ENCODE peak calls at places on chromosomes 2 and 18, in four cellular contexts. F is IMR-90, B is K562, K is endothelial cell of umbilical vein. X is an unnamed sample. For H3K9me1 and H3K4me1, the result is how much of the 10 kb centered on the place peaks cover.

GRCh38 chr2:232838406-232838874 is 31.6 kb upstream of the SNORC start:
- DNase-seq in F (peak), B (peak), K (peak), X (peak)

GRCh38 chr2:197777823-197778407 is 7.2 kb downstream of the BOLL start:
- DNase-seq in F (peak), B (no peak), K (peak), X (no peak)

GRCh38 chr2:27753744-27754588 is 17.6 kb upstream of the MRPL33 start:
- DNase-seq in F (peak), B (peak), K (peak), X (peak)

GRCh38 chr2:98656800-98657199 is 48.4 kb downstream of the UNC50 start:
- DNase-seq in F (no peak), B (no peak), K (no peak), X (no peak)

GRCh38 chr2:200466703-200467418 is 43.0 kb downstream of the KCTD18 start:
- DNase-seq in F (peak), B (no peak), K (no peak), X (no peak)

GRCh38 chr2:172095146-172095904 is 7.4 kb downstream of the DLX2 start:
- DNase-seq in F (peak), B (no peak), K (peak), X (no peak)

GRCh38 chr2:231411237-231411636 is 15.7 kb downstream of the B3GNT7 start:
- DNase-seq in F (no peak), B (no peak), K (no peak), X (no peak)

GRCh38 chr18:57801379-57802165 is 1.5 kb downstream of the ATP8B1 start:
- DNase-seq in F (no peak), B (no peak), K (peak), X (no peak)

GRCh38 chr2:42762823-42763804 is 821 bp downstream of the OXER1 start:
- DNase-seq in F (no peak), B (no peak), K (no peak), X (no peak)

GRCh38 chr2:241540766-241541561 is 17.6 kb upstream of the BOK start:
- DNase-seq in F (no peak), B (peak), K (peak), X (peak)

GRCh38 chr2:107266555-107266954 is 380.6 kb upstream of the ST6GAL2 start:
- DNase-seq in F (no peak), B (no peak), K (no peak), X (no peak)

GRCh38 chr2:45006041-45006941 is 3.0 kb downstream of the SIX2 start:
- DNase-seq in F (no peak), B (no peak), K (no peak), X (no peak)

GRCh38 chr2:219633276-219634065 is 6.0 kb downstream of the SLC4A3 start:
- DNase-seq in F (no peak), B (no peak), K (no peak), X (no peak)

GRCh38 chr2:64750817-64751285 is 97.1 kb upstream of the SERTAD2 start:
- DNase-seq in F (peak), B (peak), K (peak), X (peak)

GRCh38 chr2:111071480-111072143 is 49.1 kb upstream of the BCL2L11 start:
- DNase-seq in F (peak), B (no peak), K (peak), X (no peak)

GRCh38 chr2:234191819-234192407 is 141.4 kb downstream of the SPP2 start:
- DNase-seq in F (peak), B (no peak), K (no peak), X (peak)

GRCh38 chr2:44544991-44545390 is 183.2 kb downstream of the CAMKMT start:
- DNase-seq in F (no peak), B (no peak), K (no peak), X (no peak)

GRCh38 chr2:151891566-151892194 is 63.5 kb upstream of the ARL5A start:
- DNase-seq in F (no peak), B (no peak), K (peak), X (no peak)

GRCh38 chr18:47752796-47753645 is 177.4 kb downstream of the SMAD2 start:
- DNase-seq in F (no peak), B (no peak), K (no peak), X (no peak)

GRCh38 chr2:24972315-24972958 is 682 bp upstream of the DNAJC27 start:
- DNase-seq in F (no peak), B (no peak), K (peak), X (no peak)

GRCh38 chr2:159093496-159093895 is 125.1 kb downstream of the TANC1 start:
- DNase-seq in F (peak), B (no peak), K (peak), X (no peak)

GRCh38 chr18:22063672-22064071 is 105.7 kb upstream of the GATA6 start:
- DNase-seq in F (no peak), B (no peak), K (no peak), X (no peak)

GRCh38 chr18:31679133-31679731 is 5.1 kb downstream of the B4GALT6 start:
- DNase-seq in F (peak), B (no peak), K (peak), X (no peak)

GRCh38 chr2:202005272-202005887 is 28.3 kb upstream of the FZD7 start:
- DNase-seq in F (no peak), B (no peak), K (no peak), X (no peak)

GRCh38 chr18:26549103-26549485 is 741 bp upstream of the KCTD1 start:
- DNase-seq in F (peak), B (no peak), K (peak), X (no peak)

GRCh38 chr2:96933528-96933927 is 52.9 kb downstream of the FAM178B start:
- DNase-seq in F (no peak), B (no peak), K (no peak), X (no peak)

GRCh38 chr2:176079851-176080539 is 3.8 kb downstream of the EVX2 start:
- DNase-seq in F (peak), B (peak), K (no peak), X (no peak)

GRCh38 chr2:23548143-23548769 is 163.3 kb downstream of the KLHL29 start:
- DNase-seq in F (no peak), B (peak), K (no peak), X (no peak)

GRCh38 chr2:118748245-118748885 is 99.1 kb downstream of the EN1 start:
- DNase-seq in F (no peak), B (no peak), K (no peak), X (no peak)

GRCh38 chr2:20221169-20221938 is 3.6 kb downstream of the SDC1 start:
- DNase-seq in F (peak), B (no peak), K (no peak), X (no peak)

GRCh38 chr2:201909961-201910361 is 103.6 kb downstream of the CDK15 start:
- DNase-seq in F (peak), B (no peak), K (no peak), X (no peak)

GRCh38 chr2:219252900-219253752 is at the start of gene TUBA4B:
- DNase-seq in F (peak), B (peak), K (peak), X (no peak)

GRCh38 chr2:237541242-237541641 is 25.1 kb upstream of the PRLH start:
- DNase-seq in F (no peak), B (no peak), K (no peak), X (no peak)

GRCh38 chr18:49094136-49094535 is 143.4 kb upstream of the SMAD7 start:
- DNase-seq in F (peak), B (no peak), K (no peak), X (no peak)

GRCh38 chr2:240920783-240921231 is 14.7 kb downstream of the CROCC2 start:
- DNase-seq in F (no peak), B (no peak), K (no peak), X (no peak)

GRCh38 chr2:200028998-200029397 is 73.6 kb downstream of the MAIP1 start:
- DNase-seq in F (peak), B (no peak), K (no peak), X (no peak)

GRCh38 chr2:179533875-179534274 is 269.2 kb upstream of the SESTD1 start:
- DNase-seq in F (no peak), B (no peak), K (no peak), X (no peak)

GRCh38 chr2:157196956-157197355 is 60.5 kb upstream of the GALNT5 start:
- DNase-seq in F (no peak), B (no peak), K (no peak), X (no peak)

GRCh38 chr18:7616661-7617060 is 49.5 kb downstream of the PTPRM start:
- DNase-seq in F (no peak), B (no peak), K (no peak), X (no peak)

DNA sequence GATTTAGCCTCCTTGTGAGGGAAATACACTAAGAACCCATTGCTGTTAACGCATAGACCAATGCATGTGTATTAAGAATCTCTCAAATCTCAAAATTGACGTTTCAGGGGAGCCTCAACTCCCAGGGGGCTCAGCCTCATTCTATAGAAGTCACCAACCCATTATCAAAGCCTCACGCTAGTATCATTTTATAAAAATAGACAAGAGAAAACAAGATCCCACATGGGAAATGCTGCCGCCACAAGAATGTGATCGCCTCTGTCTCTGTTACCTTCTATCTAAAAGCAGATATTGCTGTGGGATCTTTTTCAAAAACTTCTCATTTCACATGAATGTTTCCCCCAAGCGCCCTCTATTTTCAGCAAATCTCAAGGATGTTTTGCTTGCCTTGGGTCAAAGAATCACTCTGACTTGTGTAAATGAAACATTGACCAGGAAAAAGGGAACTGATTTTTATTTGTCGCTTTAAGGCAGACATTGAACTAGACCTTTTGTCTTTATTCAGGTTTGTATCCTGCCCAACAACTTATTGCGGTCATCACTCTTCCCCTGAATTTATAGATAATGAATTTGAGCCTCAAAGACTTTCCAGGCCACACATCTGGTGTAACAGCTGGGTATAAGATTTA is 679.0 kb upstream of the ID2 start:
- DNase-seq in F (no peak), B (no peak), K (no peak), X (no peak)
- H3K9ac ChIP-seq in F (no peak), B (no peak), K (no peak), X (no peak)

GRCh38 chr2:84643991-84644390 is 127.7 kb downstream of the DNAH6 start:
- DNase-seq in F (no peak), B (no peak), K (no peak), X (no peak)
- H3K9me1 ChIP-seq in F (under half), B (under half), K (under half), X (under half)

DNA sequence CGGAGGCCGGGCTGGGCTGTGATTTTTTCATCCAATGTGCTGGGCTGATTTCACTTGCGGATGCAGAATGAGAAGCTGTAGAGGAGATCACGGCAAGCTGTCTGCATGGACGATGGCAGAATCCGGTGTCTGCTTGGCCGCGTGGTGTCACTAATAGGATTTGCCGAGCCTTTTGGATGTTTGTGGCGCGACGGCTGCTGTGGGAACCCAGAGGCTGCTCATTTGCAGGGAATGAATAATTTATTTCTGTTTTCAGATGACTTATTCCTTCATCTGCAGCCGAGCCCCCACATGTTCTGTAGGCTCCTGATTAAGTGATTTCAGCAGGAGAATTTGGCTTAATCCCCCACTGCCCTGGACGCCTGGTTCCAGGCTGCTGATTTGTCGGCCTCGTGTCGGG is 62.6 kb downstream of the ODC1 start:
- DNase-seq in F (no peak), B (no peak), K (no peak), X (no peak)
- H3K4me1 ChIP-seq in F (under half), B (under half), K (under half), X (under half)

DNA sequence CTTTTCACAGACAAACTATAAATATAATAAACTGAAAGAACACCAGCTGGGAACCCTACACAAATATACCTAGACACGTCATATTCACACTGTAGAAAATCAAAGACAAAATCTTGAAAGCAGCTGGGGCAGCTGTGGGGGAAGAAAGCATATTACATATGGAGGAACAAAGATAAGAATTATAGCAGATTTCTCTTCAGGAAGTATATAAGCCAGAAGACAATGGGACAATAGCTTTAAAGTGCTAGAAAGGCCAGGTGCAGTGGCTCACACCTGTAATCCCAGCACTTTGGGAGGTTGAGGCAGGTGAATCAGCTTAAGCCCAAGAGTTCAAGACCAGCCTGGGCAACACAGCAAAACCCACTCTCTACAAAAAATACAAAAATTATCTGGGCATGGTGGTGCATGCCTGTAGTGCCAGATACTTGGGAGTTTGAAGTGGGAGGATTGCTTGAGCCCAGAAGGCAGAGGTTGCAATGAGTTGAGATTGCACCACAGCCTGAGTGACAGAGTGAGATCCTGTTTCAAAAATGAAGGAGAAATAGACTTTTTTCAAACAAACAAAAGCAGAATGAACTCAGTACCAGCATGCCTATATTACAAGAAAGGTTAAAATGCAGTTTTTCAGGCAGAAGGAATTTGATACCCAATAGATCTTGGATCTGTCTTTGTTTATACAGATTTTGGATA is 26.8 kb upstream of the ERCC3 start:
- DNase-seq in F (peak), B (no peak), K (no peak), X (no peak)
- H3K9ac ChIP-seq in F (no peak), B (no peak), K (no peak), X (no peak)

GRCh38 chr2:147495741-147496140 is 349.1 kb upstream of the ACVR2A start:
- DNase-seq in F (no peak), B (no peak), K (no peak), X (no peak)
- H3K9me1 ChIP-seq in F (under half), B (under half), K (under half), X (under half)

DNA sequence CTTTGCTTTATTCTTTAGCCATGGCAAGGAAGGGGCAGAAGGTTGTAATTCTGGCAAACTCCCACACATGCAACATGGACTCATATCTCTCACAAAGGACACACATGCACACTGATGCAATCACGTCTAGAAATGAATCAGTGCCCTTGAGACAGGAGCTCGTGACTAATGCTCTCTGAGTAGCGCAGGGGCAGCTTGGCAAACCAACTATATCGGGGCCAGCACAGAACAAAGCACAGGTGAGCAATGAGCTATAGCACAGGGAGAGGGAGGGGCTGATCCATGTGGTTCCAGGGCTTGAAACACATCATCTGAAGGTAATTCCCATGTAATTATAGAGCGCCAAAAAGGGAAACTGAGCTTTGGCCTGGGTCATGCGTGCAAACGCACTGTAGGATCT is 165.2 kb upstream of the KLF7 start:
- DNase-seq in F (peak), B (no peak), K (peak), X (peak)
- H3K4me1 ChIP-seq in F (under half), B (under half), K (under half), X (half or more)

DNA sequence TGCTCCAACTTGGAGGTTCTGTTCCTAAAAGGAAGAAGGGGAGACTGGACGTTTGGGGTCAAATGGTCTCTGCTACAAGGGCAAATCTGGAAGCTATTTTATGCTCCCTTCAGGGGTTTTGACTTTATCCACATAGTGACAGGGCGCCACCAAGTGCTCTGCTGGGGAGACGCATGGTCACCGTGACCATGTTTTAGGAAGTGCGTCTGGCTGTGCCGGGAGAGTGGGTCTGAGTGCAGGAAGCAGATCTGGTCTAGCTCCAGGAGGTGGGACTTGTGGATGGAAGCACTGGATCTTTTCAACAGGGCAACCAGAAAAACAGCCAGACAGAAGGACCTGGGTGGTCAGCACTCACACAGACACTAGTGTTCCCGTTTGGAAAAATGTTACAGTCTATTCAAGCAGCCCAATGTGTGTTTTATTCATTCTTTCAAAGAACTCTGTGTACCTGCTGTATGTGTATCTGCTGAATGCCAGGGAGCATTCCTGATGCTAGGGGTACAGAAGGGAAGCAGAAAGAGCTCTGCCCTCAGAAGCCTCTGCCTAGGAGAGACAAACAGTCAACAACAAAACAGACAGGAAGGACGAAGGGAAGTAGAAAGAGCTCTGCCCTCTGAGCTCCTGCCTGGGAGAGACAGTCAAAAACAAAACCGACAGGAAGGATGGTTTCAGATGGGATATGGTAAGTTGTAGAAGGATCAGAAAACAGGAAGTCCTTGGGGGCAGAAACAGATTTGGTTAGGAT is 14.3 kb downstream of the IMPA2 start:
- DNase-seq in F (peak), B (peak), K (peak), X (no peak)
- H3K9ac ChIP-seq in F (no peak), B (no peak), K (no peak), X (peak)

GRCh38 chr2:134866498-134867099 is 28.2 kb downstream of the ACMSD start:
- DNase-seq in F (peak), B (no peak), K (no peak), X (no peak)

GRCh38 chr2:134862069-134862468 is 23.7 kb downstream of the ACMSD start:
- DNase-seq in F (no peak), B (no peak), K (no peak), X (no peak)

GRCh38 chr2:134862674-134863073 is 24.3 kb downstream of the ACMSD start:
- DNase-seq in F (no peak), B (no peak), K (no peak), X (no peak)

GRCh38 chr2:134863446-134863845 is 25.0 kb downstream of the ACMSD start:
- DNase-seq in F (no peak), B (no peak), K (no peak), X (no peak)

DNA sequence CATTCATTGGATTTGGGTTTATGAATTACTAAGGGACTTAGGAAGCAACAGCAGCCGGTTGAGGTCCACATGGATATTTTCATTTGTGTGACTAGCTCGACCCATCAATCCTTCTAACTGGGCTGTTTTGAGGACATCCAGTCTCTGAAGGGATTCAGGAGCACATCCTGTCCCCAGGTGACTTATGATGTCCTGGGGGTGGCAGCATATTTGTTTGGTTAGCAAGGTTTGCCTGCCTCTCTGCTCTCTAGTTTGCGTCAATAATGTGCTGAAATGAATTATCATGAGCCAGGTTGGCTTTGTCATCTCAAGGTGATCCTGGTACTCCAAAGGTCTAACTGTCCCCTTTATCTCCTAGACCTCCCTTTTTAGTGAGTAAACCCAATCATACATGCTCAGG is 27.0 kb downstream of the ACMSD start:
- DNase-seq in F (no peak), B (no peak), K (no peak), X (no peak)
- H3K9me1 ChIP-seq in F (under half), B (under half), K (under half), X (under half)